ENCODE peak calls at places on chromosome 3, in four cellular contexts. S is dorsolateral prefrontal cortex, N is mucosa of descending colon, Z is PC-3. Q is an unnamed sample.

GRCh38 chr3:86995537-86995936 is 4.6 kb upstream of the VGLL3 start:
- DNase-seq in N (no peak), S (no peak), Z (peak), Q (no peak)

GRCh38 chr3:98782826-98783500 is 19.8 kb downstream of the ST3GAL6 start:
- DNase-seq in S (no peak), N (no peak), Z (peak), Q (no peak)

GRCh38 chr3:44682182-44682896 is 30.1 kb upstream of the ZNF502 start:
- DNase-seq in Z (peak), N (no peak), S (no peak), Q (no peak)

GRCh38 chr3:177776656-177777055 is 579.4 kb upstream of the TBL1XR1 start:
- DNase-seq in Z (peak), S (no peak), N (no peak), Q (no peak)

GRCh38 chr3:72082776-72083477 is 298.0 kb upstream of the PROK2 start:
- DNase-seq in S (no peak), N (no peak), Z (no peak), Q (no peak)

GRCh38 chr3:87182023-87182422 is 45.1 kb upstream of the CHMP2B start:
- DNase-seq in N (no peak), S (no peak), Z (no peak), Q (no peak)

GRCh38 chr3:9914011-9914410 is 2.9 kb upstream of the IL17RC start:
- DNase-seq in S (no peak), N (no peak), Z (peak), Q (peak)

GRCh38 chr3:134299185-134299887 is 48.7 kb upstream of the RYK start:
- DNase-seq in N (no peak), S (no peak), Z (peak), Q (no peak)

GRCh38 chr3:16114930-16115329 is 59.5 kb upstream of the GALNT15 start:
- DNase-seq in S (no peak), N (no peak), Z (no peak), Q (no peak)

GRCh38 chr3:117281371-117281770 is 571.8 kb downstream of the TUSC7 start:
- DNase-seq in Z (no peak), S (no peak), N (no peak), Q (no peak)

GRCh38 chr3:183892610-183893214 is 8.0 kb upstream of the PARL start:
- DNase-seq in Z (no peak), S (no peak), N (no peak), Q (no peak)

GRCh38 chr3:72008226-72008996 is 223.5 kb upstream of the PROK2 start:
- DNase-seq in Z (no peak), N (no peak), S (no peak), Q (no peak)

GRCh38 chr3:116148881-116149530 is 296.3 kb downstream of the LSAMP start:
- DNase-seq in Z (peak), S (no peak), N (no peak), Q (no peak)

GRCh38 chr3:81782585-81782984 is 21.1 kb upstream of the GBE1 start:
- DNase-seq in S (no peak), N (no peak), Z (no peak), Q (no peak)

GRCh38 chr3:23129817-23130216 is 73.3 kb upstream of the UBE2E2 start:
- DNase-seq in N (no peak), Z (peak), S (no peak), Q (peak)

GRCh38 chr3:47792699-47793098 is 10.2 kb upstream of the DHX30 start:
- DNase-seq in N (no peak), S (no peak), Z (no peak), Q (no peak)

GRCh38 chr3:86180696-86181095 is 810.3 kb downstream of the VGLL3 start:
- DNase-seq in S (no peak), N (no peak), Z (peak), Q (no peak)

GRCh38 chr3:116426036-116426435 is 19.3 kb downstream of the LSAMP start:
- DNase-seq in N (no peak), Z (no peak), S (no peak), Q (no peak)

GRCh38 chr3:20141841-20142240 is 44.2 kb downstream of the SGO1 start:
- DNase-seq in Z (no peak), N (no peak), S (peak), Q (peak)

GRCh38 chr3:46924921-46925584 is 47.5 kb downstream of the PTH1R start:
- DNase-seq in N (peak), Z (no peak), S (no peak), Q (no peak)

GRCh38 chr3:175558261-175558660 is 699.1 kb downstream of the NAALADL2 start:
- DNase-seq in N (no peak), Z (no peak), S (no peak), Q (no peak)

GRCh38 chr3:64859625-64860590 is 172.1 kb upstream of the ADAMTS9 start:
- DNase-seq in Z (no peak), S (no peak), N (no peak), Q (no peak)

GRCh38 chr3:52055537-52056351 is 627 bp downstream of the DUSP7 start:
- DNase-seq in S (no peak), Z (peak), N (peak), Q (no peak)

GRCh38 chr3:107913671-107914070 is 177.2 kb downstream of the CD47 start:
- DNase-seq in S (no peak), Z (peak), N (no peak), Q (no peak)

GRCh38 chr3:64432870-64433269 is 207.6 kb upstream of the PRICKLE2 start:
- DNase-seq in S (no peak), N (no peak), Z (no peak), Q (no peak)

GRCh38 chr3:137047240-137047639 is 89.5 kb downstream of the IL20RB start:
- DNase-seq in S (no peak), N (no peak), Z (no peak), Q (no peak)

DNA sequence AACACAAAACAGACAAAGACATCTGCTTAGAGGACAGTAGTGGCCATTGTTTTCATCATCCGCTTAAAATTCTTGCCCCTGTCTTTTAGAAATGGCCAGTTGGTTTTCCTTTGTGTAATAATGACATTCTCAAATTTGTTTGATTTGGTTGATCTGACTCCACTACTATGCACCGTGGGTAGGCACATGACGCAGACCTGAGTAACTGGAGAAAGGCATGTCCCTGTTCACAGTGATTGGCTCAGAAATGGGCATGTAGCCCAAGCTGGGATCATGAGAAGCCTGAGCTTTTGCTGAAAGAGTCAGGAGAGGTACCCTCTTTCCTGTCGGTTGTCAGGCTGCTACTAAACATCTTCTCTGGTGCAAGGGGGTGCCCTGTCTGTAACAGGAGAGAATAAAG is 36.6 kb upstream of the MAGI1 start:
- DNase-seq in N (no peak), Z (peak), S (no peak), Q (no peak)
- H3K4me3 ChIP-seq in N (no peak), Z (no peak), S (no peak), Q (no peak)

DNA sequence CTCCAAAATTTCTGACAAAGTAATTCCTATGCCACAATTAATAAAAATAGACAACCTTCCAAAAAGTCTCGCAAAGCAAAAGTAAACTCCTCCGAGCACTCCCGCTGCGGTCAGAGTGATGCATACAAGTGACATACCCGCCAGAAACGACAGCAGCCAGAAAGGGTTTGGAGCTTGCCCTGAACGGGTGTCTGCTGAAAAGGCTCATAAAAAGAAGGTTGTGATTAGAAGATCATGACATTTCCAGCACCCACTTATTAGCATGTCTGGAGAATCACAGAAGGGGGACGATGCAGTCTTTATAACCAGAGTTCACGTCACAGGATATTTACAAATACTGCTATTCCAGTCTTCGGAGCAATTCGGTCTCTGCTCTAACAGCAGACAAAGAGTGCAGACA is 59.1 kb upstream of the FRMD4B start:
- DNase-seq in N (no peak), S (no peak), Z (peak), Q (no peak)
- H3K4me3 ChIP-seq in N (no peak), S (peak), Z (peak), Q (peak)

GRCh38 chr3:125055165-125055912 is 458 bp downstream of the HEG1 start:
- DNase-seq in S (no peak), Z (no peak), N (peak), Q (no peak)

GRCh38 chr3:125054436-125055164 is 1.2 kb downstream of the HEG1 start:
- DNase-seq in S (no peak), N (no peak), Z (peak), Q (no peak)

GRCh38 chr3:125051715-125052581 is 3.8 kb downstream of the HEG1 start:
- DNase-seq in S (no peak), N (peak), Z (peak), Q (peak)

GRCh38 chr3:125052671-125053303 is 3.0 kb downstream of the HEG1 start:
- DNase-seq in S (no peak), N (no peak), Z (peak), Q (no peak)

GRCh38 chr3:125053304-125053699 is 2.5 kb downstream of the HEG1 start:
- DNase-seq in Z (no peak), N (no peak), S (no peak), Q (no peak)
- H3K4me3 ChIP-seq in Z (no peak), N (no peak), S (no peak), Q (no peak)

DNA sequence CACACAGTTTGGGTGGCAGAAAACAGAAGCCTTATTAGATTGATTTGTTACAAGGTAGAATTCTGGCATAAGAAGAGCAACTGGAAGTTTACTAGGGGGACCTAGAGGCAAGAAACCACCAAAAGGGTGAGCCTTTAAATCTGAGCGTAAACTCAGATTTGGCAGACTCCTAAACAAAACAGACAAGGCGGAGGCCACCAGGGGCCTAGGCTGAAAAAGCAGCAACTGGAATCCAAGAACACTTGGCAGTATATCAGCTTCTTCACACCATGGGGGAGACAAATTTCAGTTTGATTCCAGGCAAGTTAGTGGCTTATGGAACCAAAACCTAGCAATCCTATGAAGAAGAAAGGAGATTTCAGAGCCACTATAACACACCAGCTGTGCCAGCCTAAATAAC is 220.0 kb downstream of the C3orf38 start:
- DNase-seq in Z (no peak), N (no peak), S (no peak), Q (no peak)
- H3K4me3 ChIP-seq in Z (no peak), N (no peak), S (no peak), Q (no peak)

GRCh38 chr3:28080716-28081115 is 160.7 kb upstream of the CMC1 start:
- DNase-seq in N (no peak), S (no peak), Z (no peak), Q (no peak)

GRCh38 chr3:28081533-28081947 is 159.9 kb upstream of the CMC1 start:
- DNase-seq in S (no peak), N (no peak), Z (no peak), Q (no peak)

GRCh38 chr3:28077566-28077965 is 163.9 kb upstream of the CMC1 start:
- DNase-seq in N (no peak), S (peak), Z (peak), Q (no peak)
- H3K4me3 ChIP-seq in N (no peak), S (no peak), Z (no peak), Q (no peak)

GRCh38 chr3:31364188-31364587 is 168.5 kb upstream of the STT3B start:
- DNase-seq in Z (no peak), S (no peak), N (no peak), Q (no peak)
- H3K4me3 ChIP-seq in Z (no peak), S (no peak), N (no peak), Q (no peak)

GRCh38 chr3:140794507-140794906 is 116.6 kb downstream of the TRIM42 start:
- DNase-seq in S (no peak), N (no peak), Z (no peak), Q (no peak)
- H3K4me3 ChIP-seq in S (no peak), N (no peak), Z (no peak), Q (no peak)

GRCh38 chr3:127822836-127823589 is 698 bp upstream of the MGLL start:
- DNase-seq in N (peak), S (peak), Z (peak), Q (no peak)
- H3K4me3 ChIP-seq in N (peak), S (peak), Z (peak), Q (peak)

GRCh38 chr3:190229632-190230424 is 92.4 kb downstream of the CLDN1 start:
- DNase-seq in N (no peak), Z (peak), S (no peak), Q (peak)
- H3K4me3 ChIP-seq in N (no peak), Z (peak), S (no peak), Q (no peak)

DNA sequence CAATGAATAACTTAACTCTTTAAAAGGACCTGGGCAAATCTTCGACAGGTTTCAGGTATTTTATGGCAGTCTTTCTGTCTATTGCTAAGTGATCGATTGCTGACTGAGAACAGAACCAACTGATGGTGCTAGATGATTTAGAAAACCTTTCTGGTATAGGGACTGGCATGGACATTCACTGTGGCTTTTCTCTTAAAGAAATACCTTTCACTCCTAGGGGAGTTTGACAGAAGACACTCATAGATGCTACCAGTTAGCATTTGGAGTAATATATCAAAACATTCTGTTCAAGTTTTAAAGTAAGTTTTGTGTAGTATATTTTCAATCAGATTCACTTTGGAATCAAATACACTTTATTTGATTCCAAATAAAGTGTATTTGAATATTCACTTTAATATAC is 692 bp downstream of the PPARG start:
- DNase-seq in S (no peak), N (no peak), Z (no peak), Q (no peak)
- H3K4me3 ChIP-seq in S (no peak), N (peak), Z (peak), Q (no peak)